ENCODE peak calls at places on chromosomes 6 and 20, in four cellular contexts. G, S, I and D are unnamed samples.

GRCh38 chr6:80689700-80690099 is 583.2 kb downstream of the BCKDHB start:
- DNase-seq in G (no peak), S (no peak), I (no peak), D (no peak)

GRCh38 chr20:64222851-64223525 is 32.6 kb upstream of the PCMTD2 start:
- DNase-seq in I (no peak), G (peak), S (no peak), D (no peak)

GRCh38 chr6:43742931-43743632 is 26.9 kb upstream of the VEGFA start:
- DNase-seq in I (no peak), G (no peak), S (no peak), D (no peak)

GRCh38 chr6:142853244-142854180 is 91.5 kb downstream of the HIVEP2 start:
- DNase-seq in G (no peak), I (no peak), S (no peak), D (no peak)

GRCh38 chr6:38987503-38987902 is 61.1 kb upstream of the GLP1R start:
- DNase-seq in G (no peak), S (no peak), I (no peak), D (no peak)

GRCh38 chr20:55090301-55090700 is 614.9 kb downstream of the DOK5 start:
- DNase-seq in S (no peak), G (no peak), I (peak), D (no peak)

GRCh38 chr20:10910535-10911239 is 236.9 kb upstream of the JAG1 start:
- DNase-seq in I (no peak), S (peak), G (no peak), D (no peak)

GRCh38 chr6:137921823-137922222 is 54.8 kb downstream of the TNFAIP3 start:
- DNase-seq in I (no peak), S (no peak), G (no peak), D (no peak)

GRCh38 chr6:43916924-43917877 is 147.2 kb downstream of the VEGFA start:
- DNase-seq in I (no peak), S (no peak), G (peak), D (peak)

GRCh38 chr6:104940238-104940880 is 16.5 kb upstream of the LIN28B start:
- DNase-seq in S (no peak), G (no peak), I (peak), D (no peak)

GRCh38 chr6:116012471-116012949 is 48.2 kb downstream of the FRK start:
- DNase-seq in I (no peak), S (no peak), G (no peak), D (no peak)

GRCh38 chr6:125195526-125195925 is 42.0 kb downstream of the TPD52L1 start:
- DNase-seq in G (no peak), S (no peak), I (no peak), D (no peak)

GRCh38 chr20:36827541-36828279 is 48.2 kb upstream of the TLDC2 start:
- DNase-seq in G (no peak), I (no peak), S (peak), D (no peak)

GRCh38 chr6:106445508-106445878 is 85.0 kb downstream of the CRYBG1 start:
- DNase-seq in I (no peak), S (no peak), G (no peak), D (no peak)

GRCh38 chr6:159729598-159729997 is 2.3 kb downstream of the WTAP start:
- DNase-seq in I (no peak), G (no peak), S (no peak), D (no peak)

GRCh38 chr6:102907181-102907580 is 1513.7 kb downstream of the GRIK2 start:
- DNase-seq in I (no peak), S (no peak), G (no peak), D (no peak)

GRCh38 chr20:50224553-50225255 is 34.1 kb downstream of the CEBPB start:
- DNase-seq in I (no peak), S (peak), G (peak), D (peak)

GRCh38 chr6:122222761-122223160 is 176.7 kb upstream of the HSF2 start:
- DNase-seq in G (no peak), S (no peak), I (no peak), D (no peak)

GRCh38 chr6:73455865-73456629 is 4.0 kb upstream of the CGAS start:
- DNase-seq in S (no peak), I (no peak), G (no peak), D (no peak)

GRCh38 chr6:86581833-86582232 is 355.5 kb upstream of the HTR1E start:
- DNase-seq in G (no peak), I (no peak), S (no peak), D (no peak)

GRCh38 chr20:33664085-33664761 is 2.1 kb downstream of the C20orf144 start:
- DNase-seq in S (no peak), G (no peak), I (no peak), D (no peak)

GRCh38 chr6:138865480-138866101 is 69.7 kb downstream of the ECT2L start:
- DNase-seq in I (no peak), G (no peak), S (no peak), D (no peak)

GRCh38 chr6:13375360-13375878 is 47.1 kb upstream of the TBC1D7 start:
- DNase-seq in G (no peak), S (no peak), I (no peak), D (no peak)
- TF ChIP-seq CTCF in G (no peak), S (no peak), I (no peak), D (no peak)

GRCh38 chr6:70547313-70547712 is 19.4 kb upstream of the SDHAF4 start:
- DNase-seq in G (no peak), S (no peak), I (no peak), D (no peak)
- TF ChIP-seq CTCF in G (no peak), S (peak), I (peak), D (peak)

GRCh38 chr6:4253604-4254211 is 118.3 kb upstream of the ECI2 start:
- DNase-seq in I (peak), S (peak), G (peak), D (no peak)
- TF ChIP-seq CTCF in I (peak), S (peak), G (peak), D (peak)

GRCh38 chr6:127691147-127691546 is 114.2 kb downstream of the C6orf58 start:
- DNase-seq in S (no peak), I (no peak), G (no peak), D (no peak)

GRCh38 chr6:127695108-127695507 is 118.1 kb downstream of the C6orf58 start:
- DNase-seq in I (no peak), S (no peak), G (no peak), D (no peak)

GRCh38 chr6:127684501-127684900 is 107.5 kb downstream of the C6orf58 start:
- DNase-seq in I (no peak), G (no peak), S (no peak), D (no peak)

GRCh38 chr6:127690588-127690987 is 113.6 kb downstream of the C6orf58 start:
- DNase-seq in I (no peak), G (no peak), S (no peak), D (no peak)

GRCh38 chr6:127690092-127690491 is 113.1 kb downstream of the C6orf58 start:
- DNase-seq in S (no peak), G (no peak), I (no peak), D (no peak)
- TF ChIP-seq CTCF in S (peak), G (no peak), I (peak), D (peak)

DNA sequence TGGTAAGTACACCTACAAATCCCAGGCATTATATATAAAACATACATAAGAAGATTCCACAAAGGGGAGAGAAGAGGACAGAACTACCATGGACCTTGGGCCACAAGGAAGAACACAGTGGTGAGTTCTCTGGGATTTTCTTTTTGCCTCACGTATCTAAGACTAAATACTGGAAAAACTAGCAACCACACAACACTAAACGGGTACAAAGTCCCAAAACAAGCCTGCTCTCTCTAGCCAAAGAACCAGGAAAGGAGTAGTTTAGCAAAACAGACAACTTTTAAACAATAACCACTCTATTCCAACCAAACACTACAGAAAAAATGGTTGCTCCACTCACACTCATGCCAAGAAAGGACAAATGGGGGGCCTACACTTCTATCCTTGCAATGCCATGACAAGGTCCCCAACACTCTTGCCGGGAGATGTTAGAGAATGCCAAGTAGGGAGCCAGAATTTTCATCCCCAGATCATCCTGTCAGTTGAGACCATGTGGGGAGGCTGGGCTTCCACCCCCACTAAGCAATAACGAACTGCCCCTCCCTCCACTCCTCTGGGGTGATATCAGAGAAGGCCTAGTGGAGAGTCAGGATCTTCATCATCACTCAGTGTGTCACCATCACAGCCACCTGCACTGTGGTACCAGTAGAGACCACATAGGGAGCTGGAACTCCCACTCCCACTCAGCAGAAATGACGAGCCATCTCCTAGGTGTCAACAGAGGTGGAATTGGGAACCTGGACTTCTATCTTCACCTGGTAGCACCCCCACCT is 123.5 kb downstream of the DST start:
- DNase-seq in G (no peak), S (no peak), I (no peak), D (no peak)
- TF ChIP-seq CTCF in G (no peak), S (no peak), I (no peak), D (no peak)

DNA sequence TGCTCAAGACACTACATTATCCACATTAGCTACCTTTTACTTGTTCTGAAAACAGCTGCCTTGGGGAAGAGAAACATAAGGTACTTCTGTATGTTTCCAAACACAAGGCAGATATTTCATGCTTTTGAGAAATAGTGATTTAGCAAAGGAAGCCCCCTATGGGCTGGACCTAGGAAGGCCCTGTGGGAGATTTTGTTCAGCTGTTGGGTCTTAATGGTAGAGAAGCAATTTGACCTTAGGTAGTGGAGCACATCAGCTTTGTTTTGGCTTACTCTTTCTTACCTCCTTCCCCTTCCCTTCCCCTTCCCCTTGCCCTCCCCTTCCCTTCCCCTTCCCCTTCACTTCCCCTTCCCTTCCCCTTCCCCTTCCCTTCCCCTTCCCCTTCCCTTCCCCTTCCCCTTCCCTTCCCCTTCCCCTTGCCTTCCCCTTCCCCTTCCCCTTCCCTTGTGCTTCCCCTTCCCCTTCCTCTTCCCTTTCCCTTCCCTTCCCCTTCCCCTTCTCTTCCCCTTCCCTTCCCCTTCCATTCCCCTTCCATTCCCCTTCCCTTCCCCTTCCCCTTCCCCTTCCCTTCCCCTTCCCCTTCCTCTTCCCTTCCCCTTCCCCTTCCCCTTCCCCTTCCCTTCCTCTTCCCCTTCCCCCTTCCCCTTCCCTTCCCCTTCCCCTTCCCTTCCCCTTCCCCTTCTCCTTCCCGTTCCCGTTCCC is 84.6 kb downstream of the ANKS1A start:
- DNase-seq in I (no peak), S (no peak), G (no peak), D (no peak)
- TF ChIP-seq CTCF in I (no peak), S (peak), G (no peak), D (peak)